ENCODE peak calls at places on chromosomes 13 and 19, in nine cellular contexts. One of them, this sample, is unnamed.

GRCh38 chr13:21164631-21165030 is 11.7 kb downstream of the SKA3 start:
- DNase-seq in activated CD4-positive, CD25-positive, alpha-beta regulatory T cell treated with anti-CD3 and anti-CD28 coated beads, Interleukin-2, amount 50 U/mL, for 16 hours: no peak
- DNase-seq in cardiac fibroblast: peak; percentile 41
- DNase-seq in suprapubic skin: no peak
- DNase-seq in H7: no peak
- DNase-seq in neural crest cell: no peak
- DNase-seq in activated gamma-delta T cell treated with anti-CD3 and anti-CD28 coated beads, Interleukin-2, amount 50 U/mL, for 16 hours: no peak
- DNase-seq in ovary: no peak
- DNase-seq in NCI-H1436: no peak
- DNase-seq in this sample: no peak

GRCh38 chr13:112724788-112725345 is 35.0 kb downstream of the ATP11A start:
- DNase-seq in activated gamma-delta T cell treated with anti-CD3 and anti-CD28 coated beads, Interleukin-2, amount 50 U/mL, for 16 hours: no peak
- DNase-seq in ovary: peak; percentile 35
- DNase-seq in activated CD4-positive, CD25-positive, alpha-beta regulatory T cell treated with anti-CD3 and anti-CD28 coated beads, Interleukin-2, amount 50 U/mL, for 16 hours: no peak
- DNase-seq in suprapubic skin: peak; percentile 42
- DNase-seq in H7: peak; percentile 54
- DNase-seq in cardiac fibroblast: no peak
- DNase-seq in neural crest cell: no peak
- DNase-seq in NCI-H1436: no peak
- DNase-seq in this sample: no peak

GRCh38 chr13:90217275-90217674 is 1130.2 kb upstream of the MIR17HG start:
- DNase-seq in neural crest cell: no peak
- DNase-seq in activated CD4-positive, CD25-positive, alpha-beta regulatory T cell treated with anti-CD3 and anti-CD28 coated beads, Interleukin-2, amount 50 U/mL, for 16 hours: no peak
- DNase-seq in activated gamma-delta T cell treated with anti-CD3 and anti-CD28 coated beads, Interleukin-2, amount 50 U/mL, for 16 hours: no peak
- DNase-seq in H7: no peak
- DNase-seq in NCI-H1436: no peak
- DNase-seq in cardiac fibroblast: no peak
- DNase-seq in ovary: no peak
- DNase-seq in suprapubic skin: no peak
- DNase-seq in this sample: no peak

GRCh38 chr19:13078897-13079541 is 23.6 kb downstream of the LYL1 start:
- DNase-seq in activated CD4-positive, CD25-positive, alpha-beta regulatory T cell treated with anti-CD3 and anti-CD28 coated beads, Interleukin-2, amount 50 U/mL, for 16 hours: no peak
- DNase-seq in ovary: peak; percentile 69
- DNase-seq in H7: no peak
- DNase-seq in activated gamma-delta T cell treated with anti-CD3 and anti-CD28 coated beads, Interleukin-2, amount 50 U/mL, for 16 hours: no peak
- DNase-seq in neural crest cell: no peak
- DNase-seq in cardiac fibroblast: no peak
- DNase-seq in suprapubic skin: no peak
- DNase-seq in NCI-H1436: no peak
- DNase-seq in this sample: peak; percentile 77

GRCh38 chr13:54424344-54424743 is 1395.7 kb downstream of the OLFM4 start:
- DNase-seq in NCI-H1436: no peak
- DNase-seq in H7: no peak
- DNase-seq in neural crest cell: no peak
- DNase-seq in suprapubic skin: no peak
- DNase-seq in cardiac fibroblast: no peak
- DNase-seq in ovary: no peak
- DNase-seq in activated CD4-positive, CD25-positive, alpha-beta regulatory T cell treated with anti-CD3 and anti-CD28 coated beads, Interleukin-2, amount 50 U/mL, for 16 hours: no peak
- DNase-seq in activated gamma-delta T cell treated with anti-CD3 and anti-CD28 coated beads, Interleukin-2, amount 50 U/mL, for 16 hours: no peak
- DNase-seq in this sample: no peak

GRCh38 chr13:24148414-24149305 is 11.9 kb upstream of the SPATA13 start:
- DNase-seq in H7: peak; percentile 59
- DNase-seq in activated CD4-positive, CD25-positive, alpha-beta regulatory T cell treated with anti-CD3 and anti-CD28 coated beads, Interleukin-2, amount 50 U/mL, for 16 hours: no peak
- DNase-seq in ovary: no peak
- DNase-seq in NCI-H1436: no peak
- DNase-seq in suprapubic skin: no peak
- DNase-seq in cardiac fibroblast: peak; percentile 99
- DNase-seq in activated gamma-delta T cell treated with anti-CD3 and anti-CD28 coated beads, Interleukin-2, amount 50 U/mL, for 16 hours: no peak
- DNase-seq in neural crest cell: no peak
- DNase-seq in this sample: peak; percentile 70

GRCh38 chr13:46367622-46368327 is 19.3 kb downstream of the RUBCNL start:
- DNase-seq in H7: no peak
- DNase-seq in neural crest cell: no peak
- DNase-seq in activated CD4-positive, CD25-positive, alpha-beta regulatory T cell treated with anti-CD3 and anti-CD28 coated beads, Interleukin-2, amount 50 U/mL, for 16 hours: no peak
- DNase-seq in NCI-H1436: no peak
- DNase-seq in activated gamma-delta T cell treated with anti-CD3 and anti-CD28 coated beads, Interleukin-2, amount 50 U/mL, for 16 hours: no peak
- DNase-seq in ovary: no peak
- DNase-seq in suprapubic skin: no peak
- DNase-seq in cardiac fibroblast: peak; percentile 82
- DNase-seq in this sample: no peak

GRCh38 chr19:18519962-18520847 is 1.7 kb downstream of the ELL start:
- DNase-seq in cardiac fibroblast: peak; percentile 84
- DNase-seq in activated CD4-positive, CD25-positive, alpha-beta regulatory T cell treated with anti-CD3 and anti-CD28 coated beads, Interleukin-2, amount 50 U/mL, for 16 hours: peak; percentile 39
- DNase-seq in suprapubic skin: peak; percentile 85
- DNase-seq in ovary: peak; percentile 74
- DNase-seq in H7: peak; percentile 79
- DNase-seq in activated gamma-delta T cell treated with anti-CD3 and anti-CD28 coated beads, Interleukin-2, amount 50 U/mL, for 16 hours: no peak
- DNase-seq in NCI-H1436: peak; percentile 29
- DNase-seq in neural crest cell: peak; percentile 20
- DNase-seq in this sample: peak; percentile 77

GRCh38 chr19:46068345-46069258 is 27.8 kb upstream of the IGFL4 start:
- DNase-seq in cardiac fibroblast: peak; percentile 93
- DNase-seq in activated gamma-delta T cell treated with anti-CD3 and anti-CD28 coated beads, Interleukin-2, amount 50 U/mL, for 16 hours: no peak
- DNase-seq in H7: no peak
- DNase-seq in suprapubic skin: no peak
- DNase-seq in neural crest cell: no peak
- DNase-seq in NCI-H1436: no peak
- DNase-seq in ovary: no peak
- DNase-seq in activated CD4-positive, CD25-positive, alpha-beta regulatory T cell treated with anti-CD3 and anti-CD28 coated beads, Interleukin-2, amount 50 U/mL, for 16 hours: no peak
- DNase-seq in this sample: no peak

GRCh38 chr13:109509154-109509905 is 277.1 kb downstream of the IRS2 start:
- DNase-seq in NCI-H1436: no peak
- DNase-seq in activated gamma-delta T cell treated with anti-CD3 and anti-CD28 coated beads, Interleukin-2, amount 50 U/mL, for 16 hours: no peak
- DNase-seq in cardiac fibroblast: peak; percentile 66
- DNase-seq in H7: no peak
- DNase-seq in activated CD4-positive, CD25-positive, alpha-beta regulatory T cell treated with anti-CD3 and anti-CD28 coated beads, Interleukin-2, amount 50 U/mL, for 16 hours: no peak
- DNase-seq in suprapubic skin: no peak
- DNase-seq in ovary: no peak
- DNase-seq in neural crest cell: no peak
- DNase-seq in this sample: no peak

GRCh38 chr19:42092350-42092749 is 16.4 kb downstream of the ZNF574 start:
- DNase-seq in suprapubic skin: no peak
- DNase-seq in activated CD4-positive, CD25-positive, alpha-beta regulatory T cell treated with anti-CD3 and anti-CD28 coated beads, Interleukin-2, amount 50 U/mL, for 16 hours: peak; percentile 16
- DNase-seq in cardiac fibroblast: peak; percentile 38
- DNase-seq in H7: peak; percentile 88
- DNase-seq in NCI-H1436: peak; percentile 80
- DNase-seq in neural crest cell: no peak
- DNase-seq in ovary: no peak
- DNase-seq in activated gamma-delta T cell treated with anti-CD3 and anti-CD28 coated beads, Interleukin-2, amount 50 U/mL, for 16 hours: no peak
- DNase-seq in this sample: peak; percentile 45

GRCh38 chr13:28163587-28163986 is 25.2 kb downstream of the PAN3 start:
- DNase-seq in cardiac fibroblast: no peak
- DNase-seq in H7: no peak
- DNase-seq in activated CD4-positive, CD25-positive, alpha-beta regulatory T cell treated with anti-CD3 and anti-CD28 coated beads, Interleukin-2, amount 50 U/mL, for 16 hours: no peak
- DNase-seq in neural crest cell: no peak
- DNase-seq in NCI-H1436: no peak
- DNase-seq in ovary: no peak
- DNase-seq in suprapubic skin: no peak
- DNase-seq in activated gamma-delta T cell treated with anti-CD3 and anti-CD28 coated beads, Interleukin-2, amount 50 U/mL, for 16 hours: no peak
- DNase-seq in this sample: no peak

This sample was measured in stomach.